ENCODE peak calls at places on chromosome 1, in five cellular contexts. R is SK-MEL-5; A is ovary; T is HCEC 1CT; P is stimulated activated CD8-positive, alpha-beta memory T cell treated with anti-CD3 and anti-CD28 coated beads, Interleukin-7, amount 100 ng/mL, for 1 hour. W is an unnamed sample.

GRCh38 chr1:11802616-11802972 is 3.2 kb downstream of the MTHFR start:
- DNase-seq in R (no peak), T (no peak), A (peak; percentile 61), P (no peak), W (no peak)

GRCh38 chr1:199550384-199551067 is 477.0 kb upstream of the NR5A2 start:
- DNase-seq in A (no peak), P (no peak), R (no peak), T (peak; percentile 43), W (no peak)

GRCh38 chr1:173451981-173452380 is 25.2 kb upstream of the PRDX6 start:
- DNase-seq in R (no peak), A (no peak), T (no peak), P (no peak), W (no peak)

GRCh38 chr1:175218132-175218531 is 25.6 kb upstream of the KIAA0040 start:
- DNase-seq in R (no peak), P (no peak), A (no peak), T (no peak), W (no peak)

GRCh38 chr1:27887215-27888035 is 15.1 kb downstream of the THEMIS2 start:
- DNase-seq in T (no peak), A (no peak), P (no peak), R (no peak), W (no peak)

GRCh38 chr1:178093958-178094751 is at the start of gene RASAL2:
- DNase-seq in P (no peak), R (peak; percentile 57), A (peak; percentile 79), T (peak; percentile 71), W (peak; percentile 87)

GRCh38 chr1:177848577-177848976 is 121.3 kb downstream of the SEC16B start:
- DNase-seq in R (no peak), P (no peak), T (peak; percentile 81), A (no peak), W (no peak)

GRCh38 chr1:178634445-178634844 is 90.6 kb upstream of the RALGPS2 start:
- DNase-seq in P (no peak), R (no peak), T (no peak), A (no peak), W (no peak)

GRCh38 chr1:20081331-20081810 is 11.4 kb downstream of the PLA2G5 start:
- DNase-seq in R (no peak), P (no peak), T (no peak), A (no peak), W (no peak)

GRCh38 chr1:220813013-220813412 is 26.3 kb downstream of the MTARC1 start:
- DNase-seq in A (no peak), P (no peak), R (peak; percentile 85), T (no peak), W (no peak)

GRCh38 chr1:199979071-199979470 is 48.4 kb upstream of the NR5A2 start:
- DNase-seq in R (no peak), A (no peak), P (no peak), T (no peak), W (no peak)

GRCh38 chr1:224747578-224747977 is 131.5 kb downstream of the CNIH3 start:
- DNase-seq in P (no peak), A (no peak), T (peak; percentile 25), R (peak; percentile 35), W (no peak)

GRCh38 chr1:47439151-47440051 is 1.6 kb downstream of the FOXD2 start:
- DNase-seq in A (no peak), T (no peak), R (no peak), P (no peak), W (no peak)

GRCh38 chr1:193700710-193701355 is 514.4 kb upstream of the B3GALT2 start:
- DNase-seq in A (no peak), R (no peak), P (no peak), T (peak; percentile 51), W (peak; percentile 17)

GRCh38 chr1:117235863-117236465 is 25.2 kb upstream of the VTCN1 start:
- DNase-seq in P (no peak), A (no peak), T (no peak), R (no peak), W (no peak)